ENCODE peak calls at places on chromosome 1, in ten cellular contexts. V is GF-D8; G is mesothelial cell of epicardium; W is MCF 10A; P is NAMALWA; T is iPS DF 19.7; K is activated CD8-positive, alpha-beta memory T cell treated with anti-CD3 and anti-CD28 coated beads, Interleukin-2, amount 50 U/mL, for 4 hours; O is HL-60; A is activated CD4-positive, alpha-beta T cell treated with anti-CD3 and anti-CD28 coated beads, Interleukin-2, amount 10 ng/mL, durations not matched to agents 7 days and 5 days; J is fibroblast of the conjunctiva. Q is an unnamed sample.

GRCh38 chr1:43329995-43330751 is 7.4 kb upstream of the MPL start:
- DNase-seq in V (no peak), G (no peak), W (peak; percentile 38), P (no peak), T (no peak), K (peak; percentile 34), O (peak; percentile 36), A (no peak), J (peak; percentile 34), Q (peak; percentile 55)

GRCh38 chr1:181424786-181425403 is 58.4 kb upstream of the CACNA1E start:
- DNase-seq in V (peak; percentile 26), G (peak; percentile 51), W (peak; percentile 84), P (peak; percentile 91), T (peak; percentile 23), K (peak; percentile 81), O (no peak), A (peak; percentile 85), J (peak; percentile 45), Q (peak; percentile 42)

GRCh38 chr1:192879416-192879815 is 70.6 kb downstream of the RGS2 start:
- DNase-seq in V (no peak), G (no peak), W (no peak), P (no peak), T (no peak), K (no peak), O (no peak), A (no peak), J (no peak), Q (peak; percentile 43)

GRCh38 chr1:6275826-6276764 is 15.2 kb upstream of the GPR153 start:
- DNase-seq in V (no peak), G (no peak), W (no peak), P (no peak), T (no peak), K (no peak), O (no peak), A (no peak), J (peak; percentile 62), Q (no peak)

GRCh38 chr1:112172294-112172882 is 182.9 kb upstream of the KCND3 start:
- DNase-seq in V (no peak), G (no peak), W (peak; percentile 82), P (peak; percentile 23), T (peak; percentile 42), K (no peak), O (peak; percentile 26), A (peak; percentile 24), J (peak; percentile 5), Q (peak; percentile 48)

GRCh38 chr1:20625176-20626097 is 7.8 kb upstream of the PINK1 start:
- DNase-seq in V (no peak), G (no peak), W (no peak), P (no peak), T (no peak), K (no peak), O (no peak), A (no peak), J (no peak), Q (no peak)

GRCh38 chr1:51518730-51519047 is 377 bp downstream of the EPS15 start:
- DNase-seq in V (no peak), G (peak; percentile 32), W (peak; percentile 70), P (no peak), T (no peak), K (peak; percentile 43), O (no peak), A (peak; percentile 63), J (no peak), Q (peak; percentile 66)

GRCh38 chr1:163366555-163366954 is 44.8 kb downstream of the NUF2 start:
- DNase-seq in V (no peak), G (no peak), W (no peak), P (no peak), T (no peak), K (no peak), O (no peak), A (no peak), J (no peak), Q (no peak)

GRCh38 chr1:192448026-192448578 is 127.5 kb upstream of the RGS1 start:
- DNase-seq in V (no peak), G (no peak), W (no peak), P (no peak), T (no peak), K (no peak), O (no peak), A (no peak), J (no peak), Q (no peak)

Q was measured in mammary epithelial cell.